ENCODE peak calls at places on chromosomes 2 and 18, in ten cellular contexts. Q is A549, H is right lobe of liver, N is IMR-90, T is HepG2, L is spleen, B is HCT116, C is breast epithelium, K is prostate gland, Y is sigmoid colon. M is an unnamed sample. For H3K4me1, the result is how much of the 10 kb centered on the place peaks cover.

GRCh38 chr18:42048150-42048549 is 93.1 kb downstream of the PIK3C3 start:
- DNase-seq in N (peak), C (no peak), Y (no peak), L (no peak), T (peak), K (no peak), B (no peak), H (no peak), Q (peak), M (no peak)

GRCh38 chr2:153871231-153872221 is at the start of gene GALNT13:
- DNase-seq in B (no peak), Y (peak), H (no peak), K (no peak), T (peak), N (no peak), Q (peak), C (no peak), L (peak), M (no peak)

GRCh38 chr2:175432021-175432420 is 250.5 kb upstream of the ATP5MC3 start:
- DNase-seq in H (no peak), Q (no peak), Y (no peak), L (no peak), N (no peak), K (no peak), C (no peak), B (no peak), T (no peak), M (no peak)

GRCh38 chr2:122300758-122301157 is 545.3 kb downstream of the TSN start:
- DNase-seq in T (no peak), N (peak), B (no peak), K (no peak), L (no peak), H (no peak), Q (peak), C (no peak), Y (no peak), M (no peak)

GRCh38 chr2:178917555-178917954 is 110.3 kb upstream of the TTN start:
- DNase-seq in H (no peak), Q (no peak), L (no peak), B (no peak), T (no peak), Y (no peak), K (no peak), C (no peak), N (no peak), M (no peak)

GRCh38 chr2:190815223-190815622 is 65.4 kb upstream of the GLS start:
- DNase-seq in L (no peak), C (no peak), Q (no peak), N (no peak), H (no peak), B (no peak), K (no peak), T (no peak), Y (no peak), M (no peak)

GRCh38 chr2:223486741-223487140 is 115.4 kb downstream of the SCG2 start:
- DNase-seq in H (no peak), Y (no peak), Q (no peak), C (no peak), K (no peak), L (no peak), N (no peak), B (no peak), T (no peak), M (no peak)

GRCh38 chr2:241040081-241040803 is 41.8 kb downstream of the SNED1 start:
- DNase-seq in T (no peak), L (no peak), Y (peak), C (no peak), N (no peak), B (no peak), H (no peak), K (no peak), Q (no peak), M (no peak)

GRCh38 chr2:68032702-68033101 is 30.1 kb downstream of the C1D start:
- DNase-seq in H (no peak), T (no peak), C (no peak), L (no peak), K (no peak), Q (no peak), Y (no peak), N (no peak), B (no peak), M (no peak)

GRCh38 chr2:57720728-57721627 is 325.6 kb upstream of the VRK2 start:
- DNase-seq in T (peak), B (peak), C (no peak), N (peak), H (peak), K (peak), L (no peak), Y (no peak), Q (peak), M (no peak)

GRCh38 chr2:127044977-127045654 is 61.8 kb downstream of the BIN1 start:
- DNase-seq in Q (no peak), C (no peak), K (no peak), Y (peak), L (peak), N (no peak), B (no peak), T (no peak), H (no peak), M (peak)

GRCh38 chr2:168814939-168815907 is 12.8 kb downstream of the NOSTRIN start:
- DNase-seq in T (no peak), C (no peak), K (no peak), H (no peak), N (no peak), Y (no peak), L (no peak), B (no peak), Q (no peak), M (no peak)

GRCh38 chr2:83695530-83695929 is 763.5 kb downstream of the SUCLG1 start:
- DNase-seq in B (no peak), Y (no peak), H (no peak), N (no peak), Q (no peak), K (no peak), C (no peak), T (no peak), L (no peak), M (no peak)

GRCh38 chr2:85983766-85984165 is 95.0 kb upstream of the ST3GAL5 start:
- DNase-seq in K (no peak), N (no peak), B (no peak), Y (no peak), C (no peak), Q (no peak), T (no peak), H (no peak), L (no peak), M (no peak)

GRCh38 chr2:171227066-171227782 is 66.5 kb upstream of the TLK1 start:
- DNase-seq in K (no peak), Y (no peak), L (no peak), H (no peak), N (peak), B (no peak), C (no peak), Q (no peak), T (no peak), M (no peak)

GRCh38 chr18:50162486-50163304 is 32.3 kb downstream of the MYO5B start:
- DNase-seq in H (no peak), Y (no peak), Q (no peak), B (no peak), T (no peak), L (no peak), N (no peak), K (no peak), C (no peak), M (no peak)

GRCh38 chr18:37452697-37453385 is 112.8 kb downstream of the CELF4 start:
- DNase-seq in H (no peak), L (no peak), T (no peak), N (no peak), C (no peak), Y (no peak), Q (no peak), K (peak), B (no peak), M (peak)

GRCh38 chr2:12717191-12717987 is 653 bp downstream of the TRIB2 start:
- DNase-seq in Y (peak), Q (peak), N (peak), H (peak), T (no peak), C (no peak), B (no peak), K (peak), L (peak), M (peak)

GRCh38 chr2:190158798-190159434 is 96.4 kb upstream of the MSTN start:
- DNase-seq in Y (no peak), Q (no peak), K (no peak), H (no peak), N (no peak), C (no peak), B (no peak), T (no peak), L (no peak), M (no peak)

GRCh38 chr2:119011162-119011909 is 69.3 kb downstream of the MARCO start:
- DNase-seq in T (peak), K (peak), Q (peak), Y (no peak), H (peak), B (peak), C (no peak), N (peak), L (no peak), M (no peak)

GRCh38 chr2:169757356-169757755 is 23.7 kb downstream of the KLHL23 start:
- DNase-seq in Y (no peak), N (no peak), C (no peak), H (no peak), K (no peak), B (no peak), L (no peak), Q (no peak), T (no peak), M (no peak)

GRCh38 chr2:105081006-105081701 is 43.3 kb downstream of the MRPS9 start:
- DNase-seq in Q (no peak), T (no peak), C (no peak), B (no peak), K (no peak), Y (no peak), N (peak), L (no peak), H (no peak), M (no peak)
- TF ChIP-seq CTCF in Q (no peak), T (no peak), C (no peak), B (no peak), K (no peak), Y (no peak), N (no peak), L (no peak), H (no peak), M (no peak)

GRCh38 chr2:216652566-216652965 is 19.3 kb downstream of the IGFBP2 start:
- DNase-seq in H (no peak), Q (no peak), B (no peak), T (no peak), L (no peak), N (no peak), C (no peak), K (no peak), Y (no peak), M (no peak)

GRCh38 chr2:216650607-216651229 is 17.5 kb downstream of the IGFBP2 start:
- DNase-seq in H (no peak), L (peak), Q (no peak), K (no peak), B (no peak), Y (no peak), N (no peak), C (no peak), T (peak), M (no peak)

GRCh38 chr2:216651370-216651881 is 18.2 kb downstream of the IGFBP2 start:
- DNase-seq in K (no peak), N (peak), T (no peak), Y (no peak), C (no peak), H (no peak), B (no peak), Q (no peak), L (peak), M (no peak)

GRCh38 chr2:216648105-216648504 is 14.9 kb downstream of the IGFBP2 start:
- DNase-seq in Y (no peak), K (no peak), L (peak), N (peak), Q (no peak), H (no peak), B (no peak), T (no peak), C (no peak), M (no peak)

GRCh38 chr2:216649573-216649972 is 16.4 kb downstream of the IGFBP2 start:
- DNase-seq in K (no peak), Q (no peak), Y (no peak), T (no peak), B (no peak), N (no peak), H (no peak), L (peak), C (no peak), M (no peak)
- H3K4me1 ChIP-seq in K (under half), Q (under half), Y (under half), T (half or more), B (under half), N (under half), H (half or more), L (under half), C (under half), M (under half)

GRCh38 chr18:80033181-80034067 is 810 bp upstream of the RBFA start:
- DNase-seq in K (peak), N (peak), B (no peak), C (peak), H (no peak), L (no peak), T (no peak), Q (peak), Y (peak), M (peak)
- TF ChIP-seq POLR2A in K (peak), N (peak), B (no peak), C (no peak), H (peak), L (no peak), T (peak), Q (peak), Y (peak), M (peak)

GRCh38 chr18:13616525-13617035 is 109.8 kb downstream of the FAM210A start:
- DNase-seq in L (peak), Q (no peak), B (no peak), N (no peak), K (no peak), H (no peak), T (no peak), C (no peak), Y (no peak), M (no peak)

GRCh38 chr18:13614701-13615288 is 111.6 kb downstream of the FAM210A start:
- DNase-seq in C (no peak), Q (no peak), Y (peak), L (peak), T (no peak), H (no peak), B (no peak), N (no peak), K (no peak), M (no peak)

GRCh38 chr18:13616041-13616440 is 110.3 kb downstream of the FAM210A start:
- DNase-seq in T (no peak), N (no peak), K (no peak), Q (no peak), C (no peak), Y (no peak), H (no peak), L (no peak), B (no peak), M (no peak)

GRCh38 chr18:13614318-13614643 is 112.1 kb downstream of the FAM210A start:
- DNase-seq in B (no peak), N (no peak), T (no peak), Q (no peak), C (no peak), L (no peak), H (no peak), Y (no peak), K (no peak), M (no peak)

GRCh38 chr18:13615432-13615861 is 110.9 kb downstream of the FAM210A start:
- DNase-seq in K (no peak), Y (no peak), C (no peak), Q (no peak), L (no peak), N (no peak), H (no peak), B (no peak), T (no peak), M (no peak)
- TF ChIP-seq CTCF in K (no peak), Y (no peak), C (no peak), Q (no peak), L (no peak), N (no peak), H (no peak), B (no peak), T (no peak), M (no peak)

M was measured in uterus.